ENCODE peak calls at places on chromosomes 7 and 10, in six cellular contexts. I is stimulated activated CD4-positive, alpha-beta T cell treated with anti-CD3 and anti-CD28 coated beads, Interleukin-15, amount 100 ng/mL, for 24 hours; S is fibroblast of lung; V is AG04450; K is M059J; F is AG08395. N is an unnamed sample.

GRCh38 chr7:5572439-5572838 is 148.8 kb upstream of the TNRC18 start:
- DNase-seq in I (no peak), S (no peak), V (no peak), K (no peak), F (no peak), N (no peak)

GRCh38 chr10:59073456-59074053 is 102.9 kb upstream of the PHYHIPL start:
- DNase-seq in I (no peak), S (no peak), V (no peak), K (no peak), F (no peak), N (no peak)

GRCh38 chr10:89404082-89404481 is 10.3 kb upstream of the IFIT5 start:
- DNase-seq in I (no peak), S (peak), V (no peak), K (peak), F (no peak), N (no peak)

GRCh38 chr7:114818501-114818900 is 103.4 kb upstream of the MDFIC start:
- DNase-seq in I (peak), S (peak), V (no peak), K (peak), F (peak), N (peak)

GRCh38 chr10:89171996-89172395 is 35.1 kb downstream of the CH25H start:
- DNase-seq in I (no peak), S (no peak), V (no peak), K (peak), F (peak), N (no peak)

GRCh38 chr7:10412426-10413019 is 561.1 kb upstream of the PHF14 start:
- DNase-seq in I (peak), S (peak), V (no peak), K (peak), F (no peak), N (peak)

GRCh38 chr10:127888526-127889312 is 4.0 kb downstream of the CLRN3 start:
- DNase-seq in I (no peak), S (no peak), V (no peak), K (no peak), F (no peak), N (no peak)

GRCh38 chr10:77139746-77140145 is 497.9 kb downstream of the KCNMA1 start:
- DNase-seq in I (no peak), S (no peak), V (no peak), K (no peak), F (no peak), N (no peak)

GRCh38 chr10:107442035-107442505 is 277.6 kb upstream of the SORCS1 start:
- DNase-seq in I (no peak), S (peak), V (no peak), K (peak), F (peak), N (no peak)

GRCh38 chr10:72800000-72800740 is 93.4 kb upstream of the OIT3 start:
- DNase-seq in I (no peak), S (peak), V (no peak), K (no peak), F (no peak), N (peak)

GRCh38 chr10:103890688-103891087 is 27.3 kb downstream of the STN1 start:
- DNase-seq in I (no peak), S (no peak), V (no peak), K (no peak), F (no peak), N (no peak)

GRCh38 chr7:141920281-141920680 is 4.1 kb downstream of the OR9A4 start:
- DNase-seq in I (no peak), S (no peak), V (no peak), K (no peak), F (no peak), N (no peak)

GRCh38 chr7:15209385-15209784 is 306.8 kb upstream of the DGKB start:
- DNase-seq in I (no peak), S (no peak), V (no peak), K (no peak), F (no peak), N (no peak)

GRCh38 chr7:18546576-18546975 is 51.0 kb downstream of the HDAC9 start:
- DNase-seq in I (no peak), S (no peak), V (no peak), K (no peak), F (no peak), N (no peak)

GRCh38 chr10:59047957-59048618 is 128.4 kb upstream of the PHYHIPL start:
- DNase-seq in I (no peak), S (no peak), V (no peak), K (no peak), F (no peak), N (no peak)